ENCODE peak calls at places on chromosomes 6 and 20, in eight cellular contexts. O is transverse colon, G is type B pancreatic cell, U is HFFc6, F is breast epithelium, M is activated B cell treated with CpG ODN at 0.5 μM for 24 hours, D is neural progenitor cell, E is GM10248. T is an unnamed sample.

GRCh38 chr6:57172136-57173055 is at the start of gene BAG2:
- DNase-seq in G (peak; percentile 85), U (peak; percentile 85), O (peak; percentile 88), E (peak; percentile 93), F (peak; percentile 45), D (peak; percentile 92), M (peak; percentile 86), T (peak; percentile 92)

GRCh38 chr20:59044796-59045195 is 2.2 kb upstream of the PRELID3B start:
- DNase-seq in F (no peak), U (no peak), M (no peak), E (no peak), O (peak; percentile 26), D (no peak), G (no peak), T (no peak)

GRCh38 chr20:51801220-51801991 is 915 bp downstream of the SALL4 start:
- DNase-seq in E (no peak), O (no peak), M (no peak), F (no peak), U (no peak), D (peak; percentile 78), G (no peak), T (peak; percentile 36)

GRCh38 chr6:126302191-126302590 is 37.7 kb upstream of the CENPW start:
- DNase-seq in O (no peak), M (no peak), E (no peak), F (no peak), U (no peak), D (no peak), G (no peak), T (no peak)

GRCh38 chr6:110285306-110286060 is 72.7 kb downstream of the METTL24 start:
- DNase-seq in O (peak; percentile 55), F (no peak), E (no peak), G (no peak), U (no peak), M (no peak), D (no peak), T (no peak)

GRCh38 chr6:21899708-21900107 is 306.2 kb downstream of the SOX4 start:
- DNase-seq in O (no peak), M (no peak), F (no peak), D (no peak), E (no peak), U (no peak), G (no peak), T (no peak)

GRCh38 chr20:3628502-3629314 is 34.5 kb downstream of the GFRA4 start:
- DNase-seq in G (no peak), O (no peak), F (no peak), U (no peak), E (no peak), M (no peak), D (no peak), T (no peak)

GRCh38 chr20:36384022-36384619 is 78.0 kb downstream of the DLGAP4 start:
- DNase-seq in G (no peak), M (no peak), U (peak; percentile 20), E (peak; percentile 51), O (no peak), F (no peak), D (peak; percentile 92), T (peak; percentile 51)

GRCh38 chr6:13113376-13113775 is 215.0 kb downstream of the TBC1D7 start:
- DNase-seq in U (no peak), O (no peak), D (no peak), F (no peak), M (no peak), G (no peak), E (no peak), T (no peak)

GRCh38 chr6:104256547-104257144 is 603.1 kb downstream of the HACE1 start:
- DNase-seq in M (no peak), F (no peak), U (no peak), E (no peak), D (no peak), G (no peak), O (no peak), T (no peak)

GRCh38 chr6:99590728-99591672 is 15.6 kb upstream of the PRDM13 start:
- DNase-seq in F (no peak), O (no peak), D (peak; percentile 66), G (no peak), U (no peak), E (no peak), M (no peak), T (no peak)

GRCh38 chr6:55802259-55802658 is 73.1 kb downstream of the BMP5 start:
- DNase-seq in E (no peak), U (no peak), F (no peak), O (no peak), D (no peak), G (no peak), M (no peak), T (no peak)

GRCh38 chr6:169470790-169471189 is 217.1 kb upstream of the THBS2 start:
- DNase-seq in U (no peak), G (no peak), E (no peak), D (no peak), F (no peak), M (no peak), O (no peak), T (no peak)

GRCh38 chr6:131995924-131996323 is 44.8 kb upstream of the CCN2 start:
- DNase-seq in D (no peak), E (no peak), O (no peak), M (no peak), U (peak; percentile 85), G (no peak), F (no peak), T (no peak)

GRCh38 chr6:7230956-7231713 is 81.9 kb downstream of the SSR1 start:
- DNase-seq in G (no peak), D (no peak), U (no peak), M (no peak), F (no peak), O (no peak), E (no peak), T (no peak)

GRCh38 chr6:107698146-107698545 is 126.0 kb downstream of the SCML4 start:
- DNase-seq in G (no peak), M (no peak), O (no peak), F (no peak), D (no peak), U (peak; percentile 49), E (no peak), T (no peak)

DNA sequence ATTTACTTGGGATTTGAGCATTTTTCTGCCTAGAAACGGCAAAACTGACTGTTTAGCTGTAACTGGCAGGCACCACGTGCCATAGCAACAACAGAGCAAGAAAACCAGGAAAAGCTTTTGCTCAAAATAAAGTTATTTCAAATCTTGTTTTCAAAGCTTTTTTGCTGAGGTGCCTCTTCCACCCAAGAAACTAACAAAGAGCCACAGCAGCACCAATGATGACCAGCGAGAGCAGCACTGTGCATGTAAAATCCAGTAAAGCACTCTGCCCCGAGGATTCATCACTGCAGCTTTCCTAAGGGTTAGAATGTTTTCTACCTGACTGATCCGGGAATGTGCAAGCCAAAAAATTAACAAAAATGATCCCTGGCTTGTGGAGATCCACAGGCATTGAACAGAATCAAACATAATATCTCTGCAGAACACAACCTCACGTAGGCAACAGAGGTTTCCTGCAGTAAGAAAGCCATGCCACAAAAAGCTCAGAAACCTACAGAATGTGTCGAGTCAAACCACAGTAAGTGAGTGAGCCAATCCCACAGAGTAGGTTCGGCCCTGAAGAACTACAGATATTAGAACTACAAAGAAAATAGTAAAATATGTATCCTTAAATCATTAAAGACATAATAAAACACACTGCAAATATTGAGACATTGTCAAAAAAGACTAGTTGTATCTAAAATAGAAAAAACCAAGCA is 7.4 kb upstream of the ULBP3 start:
- DNase-seq in D (peak; percentile 53), F (no peak), G (no peak), E (no peak), M (no peak), O (no peak), U (no peak), T (no peak)
- TF ChIP-seq CTCF in D (peak; percentile 37), F (no peak), G (peak; percentile 58), E (no peak), M (no peak), O (no peak), U (peak; percentile 15), T (no peak)

DNA sequence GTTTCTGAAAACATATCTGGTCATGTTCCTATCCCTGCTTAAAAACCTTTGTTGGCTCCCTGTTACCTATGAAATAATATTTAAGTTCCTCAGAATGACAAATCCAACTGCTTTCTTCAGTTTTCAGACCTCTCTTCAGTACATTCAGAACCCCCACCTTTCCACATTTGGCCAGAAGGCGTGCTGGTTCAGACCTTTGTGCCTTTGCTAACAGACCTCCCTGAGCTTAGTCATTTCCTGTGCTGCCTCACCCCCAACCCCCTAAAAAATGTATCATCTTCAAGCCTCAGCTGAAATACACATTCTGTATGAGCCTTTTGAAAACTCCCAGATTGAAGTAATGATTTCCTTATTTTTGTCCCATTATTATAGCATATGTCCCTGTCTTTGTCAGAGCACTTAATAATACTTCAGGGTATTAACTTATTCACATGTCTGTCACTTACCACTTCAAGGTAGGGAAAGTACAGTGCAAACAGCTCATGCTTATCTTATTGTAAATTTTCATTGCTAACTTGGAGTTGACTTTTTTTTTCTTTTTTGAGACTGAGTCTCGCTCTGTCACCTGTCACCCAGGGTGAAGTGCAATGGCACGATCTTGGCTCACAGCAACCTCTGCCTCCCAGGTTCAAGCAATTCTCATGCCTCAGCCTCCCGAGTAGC is 19.7 kb downstream of the FAM217A start:
- DNase-seq in U (peak; percentile 82), D (no peak), F (no peak), M (no peak), E (no peak), G (no peak), O (no peak), T (no peak)
- TF ChIP-seq CTCF in U (peak; percentile 59), D (no peak), F (no peak), M (no peak), E (no peak), G (no peak), O (no peak), T (no peak)

GRCh38 chr6:118252474-118252873 is 295.6 kb upstream of the PLN start:
- DNase-seq in M (no peak), F (no peak), G (no peak), E (peak; percentile 13), U (no peak), D (no peak), O (no peak), T (peak; percentile 22)
- TF ChIP-seq CTCF in M (no peak), F (no peak), G (no peak), E (peak; percentile 4), U (no peak), D (no peak), O (no peak), T (no peak)

GRCh38 chr6:145042559-145042958 is 692.8 kb downstream of the EPM2A start:
- DNase-seq in O (no peak), U (no peak), M (no peak), D (no peak), E (no peak), G (no peak), F (no peak), T (no peak)
- TF ChIP-seq CTCF in O (no peak), U (peak; percentile 44), M (no peak), D (peak; percentile 25), E (peak; percentile 11), G (peak; percentile 19), F (no peak), T (no peak)

DNA sequence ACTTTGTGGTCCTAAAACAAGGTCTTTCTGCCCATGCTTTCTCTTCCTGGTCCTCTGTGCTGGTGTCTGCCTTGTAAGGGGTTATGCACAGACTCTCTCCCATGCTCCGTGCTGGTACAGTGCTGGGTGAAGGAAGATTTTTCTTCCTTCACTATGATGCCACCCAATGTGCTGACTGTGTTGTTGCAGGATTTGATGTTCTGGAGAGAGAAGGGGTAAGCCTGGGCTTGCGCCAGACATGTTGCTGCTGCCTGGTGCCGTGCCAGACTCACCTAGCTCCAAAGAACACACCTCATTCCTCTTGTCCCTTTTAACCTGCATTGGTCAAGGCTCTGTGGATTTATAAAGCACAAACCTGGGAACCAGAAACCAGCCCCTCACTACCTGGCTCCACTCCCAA is 28.4 kb upstream of the ARMH2 start:
- DNase-seq in U (no peak), D (peak; percentile 10), E (no peak), M (no peak), F (no peak), G (no peak), O (no peak), T (no peak)
- TF ChIP-seq CTCF in U (no peak), D (no peak), E (no peak), M (no peak), F (no peak), G (no peak), O (no peak), T (no peak)

T was measured in GM20000.